ENCODE peak calls at places on chromosomes 13 and 19, in eight cellular contexts. B is CD8-positive, alpha-beta T cell; I is mammary epithelial cell; W is left ventricle myocardium inferior; S is SK-N-SH; K is kidney; N is transverse colon; H is breast epithelium. J is an unnamed sample.

GRCh38 chr13:21011378-21011777 is 50.0 kb downstream of the LATS2 start:
- DNase-seq in N (no peak), I (no peak), H (no peak), K (no peak), S (no peak), B (no peak), W (no peak), J (no peak)

GRCh38 chr13:85277753-85278152 is 521.5 kb downstream of the SLITRK6 start:
- DNase-seq in B (no peak), N (no peak), H (no peak), I (no peak), K (no peak), S (no peak), W (no peak), J (no peak)

GRCh38 chr13:45385320-45385719 is 32.9 kb downstream of the SLC25A30 start:
- DNase-seq in I (no peak), S (no peak), B (no peak), H (no peak), W (no peak), K (no peak), N (no peak), J (no peak)

GRCh38 chr19:51514866-51515481 is 13.4 kb upstream of the SIGLEC12 start:
- DNase-seq in K (no peak), S (peak; percentile 51), H (no peak), W (no peak), I (peak; percentile 39), N (no peak), B (peak; percentile 20), J (no peak)

GRCh38 chr19:44723952-44724319 is 24.6 kb upstream of the BCL3 start:
- DNase-seq in S (peak; percentile 87), W (peak; percentile 76), K (peak; percentile 91), I (peak; percentile 70), B (peak; percentile 75), N (peak; percentile 90), H (peak; percentile 79), J (peak; percentile 87)

GRCh38 chr13:111259058-111259457 is 61.4 kb upstream of the TEX29 start:
- DNase-seq in H (no peak), N (no peak), W (no peak), B (no peak), S (no peak), I (no peak), K (no peak), J (peak; percentile 22)

GRCh38 chr19:14503285-14503684 is 7.4 kb upstream of the GIPC1 start:
- DNase-seq in W (no peak), I (no peak), S (no peak), K (no peak), B (no peak), H (no peak), N (no peak), J (no peak)

GRCh38 chr19:14103310-14103709 is 12.8 kb upstream of the SAMD1 start:
- DNase-seq in W (no peak), I (no peak), K (no peak), N (no peak), B (no peak), S (no peak), H (no peak), J (no peak)

GRCh38 chr13:31310781-31311180 is 111.0 kb downstream of the B3GLCT start:
- DNase-seq in I (peak; percentile 55), W (peak; percentile 55), S (no peak), B (no peak), H (peak; percentile 19), N (no peak), K (no peak), J (no peak)

GRCh38 chr13:39016789-39017188 is 21.1 kb downstream of the PROSER1 start:
- DNase-seq in K (no peak), B (no peak), N (peak; percentile 17), W (no peak), S (peak; percentile 51), I (peak; percentile 37), H (no peak), J (no peak)

GRCh38 chr13:72648513-72649065 is 78.8 kb downstream of the MZT1 start:
- DNase-seq in I (no peak), W (no peak), B (no peak), S (no peak), H (no peak), K (no peak), N (no peak), J (no peak)

GRCh38 chr19:58398545-58398944 is 3.1 kb downstream of the RNF225 start:
- DNase-seq in S (no peak), I (no peak), H (no peak), B (no peak), N (no peak), K (peak; percentile 34), W (no peak), J (no peak)

GRCh38 chr19:58400638-58400915 is 5.1 kb downstream of the RNF225 start:
- DNase-seq in H (no peak), N (no peak), I (no peak), K (no peak), S (no peak), B (no peak), W (no peak), J (no peak)

GRCh38 chr19:58401825-58402433 is 6.5 kb downstream of the RNF225 start:
- DNase-seq in N (no peak), K (peak; percentile 68), I (no peak), S (no peak), B (no peak), W (no peak), H (no peak), J (no peak)

GRCh38 chr19:58400916-58401824 is 5.7 kb downstream of the RNF225 start:
- DNase-seq in H (peak; percentile 100), N (peak; percentile 99), K (peak; percentile 100), B (peak; percentile 99), S (peak; percentile 97), W (peak; percentile 100), I (peak; percentile 100), J (peak; percentile 98)

DNA sequence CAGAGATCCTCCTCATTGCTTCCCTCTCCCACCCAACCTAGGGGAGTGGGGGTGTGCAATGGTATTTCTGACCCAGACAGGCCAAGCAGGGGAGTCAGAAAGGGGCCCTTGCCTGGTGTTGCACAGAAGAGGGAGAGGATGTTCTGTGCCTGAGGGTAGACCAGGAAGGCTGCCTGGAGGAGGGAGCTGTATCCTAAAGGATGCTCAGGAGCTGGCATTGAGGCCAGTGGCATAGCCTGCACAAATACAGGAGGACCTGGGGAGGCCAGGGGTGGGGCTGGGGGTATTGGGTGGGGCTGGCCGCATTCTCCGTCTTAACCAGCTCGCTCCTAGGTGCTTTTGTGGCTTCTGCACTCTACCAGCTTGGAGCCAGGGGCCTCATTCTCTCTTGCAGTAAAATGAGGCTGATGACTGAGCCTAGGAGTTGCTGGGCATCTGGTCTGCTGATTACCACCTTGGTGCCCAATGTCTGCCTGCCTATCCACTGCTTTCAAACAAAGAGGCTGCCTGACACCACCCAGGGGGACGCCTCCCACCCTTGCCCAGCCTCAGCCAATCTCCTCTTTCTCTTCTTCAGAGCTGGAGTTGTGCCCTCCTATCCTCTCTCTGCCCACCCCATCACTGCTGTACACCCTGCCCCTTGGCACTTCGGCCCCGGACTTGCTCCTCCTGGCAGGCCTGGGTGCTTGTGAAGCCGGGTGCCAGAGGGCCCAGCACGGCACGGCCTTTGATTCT is 4.6 kb downstream of the RNF225 start:
- DNase-seq in K (peak; percentile 37), H (no peak), N (no peak), S (peak; percentile 82), I (no peak), W (no peak), B (no peak), J (no peak)
- H3K4me3 ChIP-seq in K (peak overlapping the region; percentile 79), H (peak overlapping the region; percentile 50), N (peak overlapping the region; percentile 94), S (peak overlapping the region; percentile 66), I (no peak overlapping the region), W (peak overlapping the region; percentile 74), B (peak overlapping the region; percentile 76), J (peak overlapping the region; percentile 51)

GRCh38 chr19:10601999-10602329 is 14.9 kb upstream of the AP1M2 start:
- DNase-seq in H (no peak), W (no peak), I (no peak), K (no peak), N (no peak), S (no peak), B (no peak), J (no peak)
- H3K27ac ChIP-seq in H (no peak overlapping the region), W (peak overlapping the region; percentile 98), I (no peak overlapping the region), K (no peak overlapping the region), N (no peak overlapping the region), S (no peak overlapping the region), B (no peak overlapping the region), J (no peak overlapping the region)

GRCh38 chr19:11346104-11346940 is at the start of the genes CCDC159 and TMEM205:
- DNase-seq in K (peak; percentile 99), B (peak; percentile 99), W (peak; percentile 98), I (peak; percentile 99), S (peak; percentile 95), H (peak; percentile 99), N (peak; percentile 99), J (peak; percentile 100)
- TF ChIP-seq CTCF in K (no peak), B (no peak), W (peak; percentile 21), I (no peak), S (peak; percentile 28), H (no peak), N (no peak), J (no peak)

GRCh38 chr19:49301165-49301865 is 23.7 kb downstream of the SLC6A16 start:
- DNase-seq in W (peak; percentile 73), I (peak; percentile 57), S (peak; percentile 72), B (peak; percentile 82), K (peak; percentile 80), H (peak; percentile 27), N (peak; percentile 84), J (peak; percentile 72)
- H3K4me3 ChIP-seq in W (peak overlapping the region; percentile 38), I (no peak overlapping the region), S (peak overlapping the region; percentile 21), B (no peak overlapping the region), K (no peak overlapping the region), H (no peak overlapping the region), N (no peak overlapping the region), J (no peak overlapping the region)

DNA sequence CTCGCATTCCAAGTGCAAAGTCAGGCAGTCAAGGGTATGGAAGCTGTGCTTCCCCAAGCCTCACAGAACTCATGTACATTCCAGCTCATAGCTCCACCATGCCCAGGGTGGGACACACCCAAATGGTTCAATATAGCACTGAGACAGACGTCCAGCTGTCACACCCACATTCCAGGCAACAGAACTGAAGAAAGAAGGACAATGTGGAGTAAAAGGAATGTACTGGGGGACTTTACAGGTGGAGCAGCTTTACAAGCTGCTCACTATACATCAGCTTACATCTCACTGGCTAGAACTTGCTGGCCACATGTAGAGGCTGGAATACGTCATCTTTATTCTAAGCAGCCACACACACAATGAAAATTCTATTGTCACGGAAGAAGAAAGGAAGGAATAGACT is 86.3 kb downstream of the KLF12 start:
- DNase-seq in W (no peak), N (peak; percentile 44), S (no peak), H (no peak), K (no peak), B (no peak), I (peak; percentile 56), J (no peak)
- H3K27ac ChIP-seq in W (peak overlapping the region; percentile 9), N (no peak overlapping the region), S (no peak overlapping the region), H (no peak overlapping the region), K (no peak overlapping the region), B (no peak overlapping the region), I (peak overlapping the region; percentile 45), J (no peak overlapping the region)

DNA sequence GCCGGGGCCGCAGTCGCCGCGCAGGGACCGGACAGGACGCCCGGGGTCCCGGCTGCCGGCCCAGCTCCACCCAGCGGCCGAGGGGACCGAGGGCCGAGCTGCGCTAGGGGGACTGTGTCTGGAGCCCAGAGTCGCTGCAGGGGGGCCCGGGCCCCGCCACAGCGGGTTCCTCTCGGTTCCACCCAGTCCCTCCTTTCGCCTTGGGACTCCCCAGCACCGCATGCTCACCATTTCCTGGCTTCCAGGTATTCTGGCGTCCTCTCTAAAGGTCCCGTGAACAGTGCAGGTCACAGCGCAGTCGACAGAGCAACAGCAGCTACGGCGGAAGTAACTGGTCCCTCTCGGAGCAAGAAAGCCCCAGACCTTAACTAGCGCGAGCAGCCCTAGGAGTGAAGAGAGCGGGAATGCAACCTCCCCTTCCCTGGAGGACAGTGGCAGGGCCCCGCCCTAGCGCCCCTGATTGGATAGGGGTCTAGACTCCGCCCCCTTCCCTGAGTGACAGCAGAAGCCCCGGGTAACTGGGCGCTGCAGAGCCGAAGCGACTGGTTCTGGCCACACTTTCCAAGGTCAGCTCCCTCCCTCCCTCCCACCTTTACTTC is at the start of gene ZNF878:
- DNase-seq in W (peak; percentile 91), I (peak; percentile 76), H (peak; percentile 87), N (peak; percentile 93), K (peak; percentile 96), S (peak; percentile 96), B (peak; percentile 48), J (peak; percentile 92)
- TF ChIP-seq CTCF in W (peak; percentile 32), I (no peak), H (no peak), N (no peak), K (peak; percentile 19), S (peak; percentile 33), B (no peak), J (no peak)

J was measured in lung.